ENCODE peak calls at places on chromosomes 2 and 18, in four cellular contexts. H is K562, R is GM12878, V is GM12891. Q is an unnamed sample.

GRCh38 chr2:240556553-240557100 is 1.2 kb downstream of the ANKMY1 start:
- DNase-seq in V (no peak), R (no peak), H (peak; percentile 37), Q (peak; percentile 58)

GRCh38 chr18:48741866-48742265 is 203.0 kb downstream of the CTIF start:
- DNase-seq in V (no peak), H (no peak), R (no peak), Q (no peak)

GRCh38 chr18:48488388-48488850 is 50.4 kb upstream of the CTIF start:
- DNase-seq in V (no peak), R (no peak), H (no peak), Q (no peak)

GRCh38 chr18:13241083-13241892 is 22.7 kb downstream of the LDLRAD4 start:
- DNase-seq in H (no peak), R (no peak), V (no peak), Q (no peak)

GRCh38 chr2:103525757-103526156 is 763.9 kb downstream of the TMEM182 start:
- DNase-seq in R (no peak), V (no peak), H (peak; percentile 27), Q (no peak)

GRCh38 chr2:12389354-12390045 is 327.2 kb upstream of the TRIB2 start:
- DNase-seq in H (no peak), R (no peak), V (no peak), Q (no peak)

GRCh38 chr2:79874015-79874414 is 361.2 kb downstream of the CTNNA2 start:
- DNase-seq in H (no peak), R (no peak), V (no peak), Q (no peak)

GRCh38 chr2:236720974-236721600 is 151.5 kb downstream of the ACKR3 start:
- DNase-seq in R (no peak), V (no peak), H (no peak), Q (no peak)

GRCh38 chr2:78602862-78603261 is 422.6 kb upstream of the REG3G start:
- DNase-seq in V (no peak), R (no peak), H (no peak), Q (no peak)

GRCh38 chr2:231387904-231388724 is 7.4 kb upstream of the B3GNT7 start:
- DNase-seq in H (no peak), V (no peak), R (no peak), Q (no peak)

GRCh38 chr18:12637901-12638633 is 19.8 kb downstream of the SPIRE1 start:
- DNase-seq in R (no peak), H (no peak), V (no peak), Q (no peak)

GRCh38 chr18:36441872-36442271 is 144.4 kb downstream of the FHOD3 start:
- DNase-seq in R (no peak), V (no peak), H (no peak), Q (no peak)

GRCh38 chr2:172743143-172743542 is 7.5 kb downstream of the RAPGEF4 start:
- DNase-seq in H (no peak), V (no peak), R (no peak), Q (no peak)

GRCh38 chr2:221485500-221485870 is 86.6 kb downstream of the EPHA4 start:
- DNase-seq in R (no peak), H (no peak), V (no peak), Q (no peak)

GRCh38 chr18:50277935-50278334 is 3.4 kb downstream of the MBD1 start:
- DNase-seq in H (no peak), R (no peak), V (no peak), Q (no peak)

GRCh38 chr2:1841461-1841860 is 97.1 kb upstream of the PXDN start:
- DNase-seq in H (no peak), V (no peak), R (no peak), Q (no peak)
- TF ChIP-seq SPI1 in H (no peak), V (no peak), R (no peak), Q (no peak)

GRCh38 chr2:127877136-127877535 is 8.6 kb downstream of the AMMECR1L start:
- DNase-seq in R (no peak), H (no peak), V (no peak), Q (no peak)

GRCh38 chr2:127874378-127875271 is 11.1 kb downstream of the AMMECR1L start:
- DNase-seq in V (no peak), H (no peak), R (no peak), Q (no peak)

GRCh38 chr2:127873707-127874303 is 12.0 kb downstream of the AMMECR1L start:
- DNase-seq in V (no peak), H (no peak), R (no peak), Q (no peak)

GRCh38 chr2:127879899-127880298 is 5.9 kb downstream of the AMMECR1L start:
- DNase-seq in V (no peak), R (no peak), H (no peak), Q (no peak)

DNA sequence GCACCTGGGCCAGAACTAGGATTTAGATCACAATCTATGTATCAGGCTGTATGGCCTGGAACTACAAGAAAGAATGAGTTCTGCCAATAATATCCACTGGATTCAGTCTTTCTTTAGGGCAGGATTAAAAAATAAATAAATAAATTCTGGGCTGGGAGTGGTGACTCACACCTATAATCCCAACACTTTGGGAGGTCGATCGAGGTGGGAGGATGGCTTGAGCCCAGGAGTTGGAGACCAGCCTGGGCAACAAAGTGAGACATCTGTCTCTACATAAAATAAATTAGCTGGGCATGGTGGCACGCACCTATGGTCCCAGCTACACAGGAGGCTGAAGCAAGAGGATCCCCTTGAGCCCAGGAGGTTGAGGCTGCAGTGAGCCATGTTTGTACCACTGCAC is 8.1 kb downstream of the AMMECR1L start:
- DNase-seq in V (no peak), H (no peak), R (no peak), Q (no peak)
- TF ChIP-seq SPI1 in V (no peak), H (no peak), R (no peak), Q (no peak)

DNA sequence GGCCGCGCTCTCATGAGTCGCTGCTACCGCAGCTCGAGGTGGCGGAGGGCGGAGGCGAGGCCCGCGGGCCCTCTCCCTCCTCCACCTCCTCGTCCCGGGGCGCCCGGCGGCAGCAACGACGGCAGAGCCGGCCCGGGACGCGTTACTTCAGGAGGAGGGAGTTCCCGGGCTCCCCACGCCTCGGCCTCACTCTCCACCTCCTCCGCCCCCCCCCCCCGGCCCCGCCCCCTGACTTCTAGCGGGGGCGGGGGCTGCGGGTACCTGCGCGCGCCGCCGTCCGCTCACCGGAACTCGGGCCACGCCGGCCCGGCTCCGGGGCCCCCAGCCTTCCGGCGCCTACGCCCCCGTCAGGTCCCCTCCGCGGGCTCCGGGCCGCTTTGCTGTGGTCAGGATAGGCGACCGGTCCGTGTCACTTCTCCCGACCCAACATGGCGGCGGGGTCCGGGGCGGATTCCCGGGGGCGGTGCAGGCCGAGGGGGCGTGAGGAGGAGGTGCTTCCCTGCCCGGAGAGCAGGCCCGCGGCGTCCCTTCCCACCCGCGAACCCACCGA is at the start of gene YES1:
- DNase-seq in R (no peak), H (peak; percentile 97), V (peak; percentile 77), Q (peak; percentile 43)
- TF ChIP-seq SPI1 in R (no peak), H (no peak), V (no peak), Q (no peak)

GRCh38 chr2:28320009-28320365 is 72.7 kb upstream of the FOSL2 start:
- DNase-seq in V (no peak), R (no peak), H (no peak), Q (no peak)
- TF ChIP-seq SPI1 in V (no peak), R (no peak), H (no peak), Q (no peak)

DNA sequence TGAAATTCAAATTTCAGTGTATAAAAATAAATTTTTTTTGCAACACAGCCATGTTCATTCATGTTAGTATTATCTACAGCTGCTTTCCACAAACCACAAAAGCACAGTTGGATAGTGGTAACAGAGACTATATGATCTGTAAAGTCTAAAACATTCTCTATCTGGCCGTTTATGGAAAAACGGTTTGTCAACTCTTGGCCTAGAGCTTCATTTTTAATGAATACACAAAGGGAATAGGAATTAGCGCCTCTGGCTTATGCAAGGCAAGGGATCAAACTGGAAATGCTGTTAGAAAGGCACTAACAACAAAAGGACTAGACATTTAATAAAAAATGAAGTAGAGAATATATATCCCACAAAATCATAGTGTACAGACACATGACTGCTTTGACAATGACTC is 211.9 kb downstream of the EXOC6B start:
- DNase-seq in V (no peak), R (no peak), H (no peak), Q (no peak)
- TF ChIP-seq SPI1 in V (no peak), R (no peak), H (no peak), Q (no peak)

DNA sequence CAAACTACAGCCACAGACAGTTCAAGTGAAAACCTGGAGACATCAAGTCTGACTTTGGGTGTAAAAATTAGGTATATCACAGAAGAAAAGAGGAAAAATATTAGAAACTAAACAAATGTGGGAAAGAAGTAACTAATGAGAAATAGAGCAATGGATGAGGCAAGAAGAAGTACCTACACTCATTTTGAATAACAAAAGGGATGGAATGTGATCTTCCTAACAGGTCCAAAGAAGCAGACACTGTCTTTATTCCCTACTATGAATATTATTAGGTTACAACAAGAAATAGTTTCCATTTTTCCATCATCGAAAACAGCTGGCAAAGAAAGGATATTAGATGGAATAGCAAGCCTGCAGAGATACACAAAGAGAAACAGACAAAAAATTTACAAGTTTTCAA is 486.3 kb upstream of the FSHR start:
- DNase-seq in V (no peak), R (no peak), H (no peak), Q (no peak)
- TF ChIP-seq SPI1 in V (no peak), R (no peak), H (no peak), Q (no peak)

GRCh38 chr2:181861379-181861778 is 30.2 kb upstream of the ITPRID2 start:
- DNase-seq in H (no peak), V (no peak), R (no peak), Q (no peak)

GRCh38 chr2:181858600-181858999 is 32.9 kb upstream of the ITPRID2 start:
- DNase-seq in R (no peak), V (no peak), H (no peak), Q (no peak)

GRCh38 chr2:181862583-181863281 is 28.8 kb upstream of the ITPRID2 start:
- DNase-seq in R (no peak), H (no peak), V (no peak), Q (no peak)

GRCh38 chr2:181859123-181859522 is 32.4 kb upstream of the ITPRID2 start:
- DNase-seq in V (no peak), H (no peak), R (no peak), Q (no peak)

DNA sequence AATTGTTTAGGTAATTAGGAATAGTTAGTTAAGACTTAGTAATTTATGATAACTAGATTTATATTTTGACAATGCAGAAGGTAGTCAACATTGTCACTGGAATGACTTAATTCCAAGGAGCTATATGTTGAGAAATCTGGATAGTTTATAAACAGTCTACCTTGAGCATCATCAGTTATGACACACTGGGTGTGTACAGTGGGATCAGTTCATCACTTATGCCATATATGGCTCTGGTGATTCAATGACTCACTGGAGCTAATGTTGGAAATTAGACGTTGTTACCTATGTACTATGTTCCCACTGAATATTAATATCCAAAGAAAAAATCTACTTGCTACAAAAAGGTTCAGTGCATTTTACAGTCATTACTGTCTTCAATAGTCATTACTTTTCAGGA is 34.1 kb upstream of the ITPRID2 start:
- DNase-seq in R (no peak), H (no peak), V (no peak), Q (no peak)
- TF ChIP-seq SPI1 in R (no peak), H (no peak), V (no peak), Q (no peak)

Q was measured in HL-60.